ENCODE peak calls at places on chromosomes 3 and 15, in ten cellular contexts. V is transverse colon, M is SJSA1, H is A549, Q is aorta, B is testis, C is cardiac muscle cell, T is GM23248, O is uterus, G is choroid plexus epithelial cell. R is an unnamed sample.

GRCh38 chr3:167967257-167968010 is 128.3 kb downstream of the GOLIM4 start:
- DNase-seq in H (no peak), C (no peak), G (no peak), T (no peak), B (no peak), V (no peak), O (no peak), Q (no peak), M (no peak), R (no peak)

GRCh38 chr3:105788548-105789036 is 80.2 kb downstream of the CBLB start:
- DNase-seq in C (no peak), Q (no peak), H (no peak), V (no peak), O (no peak), T (no peak), B (no peak), G (no peak), M (no peak), R (peak)

GRCh38 chr3:117358717-117359314 is 649.2 kb downstream of the TUSC7 start:
- DNase-seq in G (no peak), Q (no peak), V (no peak), M (no peak), B (no peak), T (no peak), C (no peak), H (no peak), O (no peak), R (no peak)

GRCh38 chr3:108972482-108972881 is 18.8 kb upstream of the GUCA1C start:
- DNase-seq in Q (no peak), V (no peak), B (no peak), G (no peak), T (no peak), H (no peak), O (no peak), M (no peak), C (no peak), R (no peak)

GRCh38 chr3:184583345-184584000 is 21.9 kb downstream of the EPHB3 start:
- DNase-seq in V (no peak), Q (no peak), G (no peak), O (no peak), T (peak), B (no peak), H (no peak), C (peak), M (peak), R (no peak)

GRCh38 chr15:85646538-85647091 is 148.1 kb downstream of the KLHL25 start:
- DNase-seq in M (no peak), G (peak), O (no peak), B (no peak), Q (no peak), V (no peak), H (no peak), T (peak), C (no peak), R (peak)

GRCh38 chr3:177569193-177569592 is 371.9 kb upstream of the TBL1XR1 start:
- DNase-seq in C (no peak), H (no peak), T (no peak), Q (no peak), O (no peak), M (no peak), V (no peak), B (no peak), G (no peak), R (no peak)

GRCh38 chr15:75107905-75108838 is 84.8 kb downstream of the PPCDC start:
- DNase-seq in B (no peak), C (no peak), H (peak), O (no peak), Q (peak), T (peak), M (peak), V (peak), G (peak), R (peak)

GRCh38 chr15:89321521-89322410 is 12.9 kb downstream of the POLG start:
- DNase-seq in C (no peak), M (no peak), Q (no peak), V (no peak), T (peak), H (no peak), O (no peak), B (no peak), G (no peak), R (no peak)

GRCh38 chr3:64408770-64409169 is 183.5 kb upstream of the PRICKLE2 start:
- DNase-seq in C (no peak), G (peak), O (no peak), V (no peak), T (peak), H (no peak), M (no peak), Q (no peak), B (no peak), R (no peak)

GRCh38 chr3:194561306-194561974 is 71.8 kb downstream of the TMEM44 start:
- DNase-seq in V (no peak), C (no peak), B (no peak), G (peak), T (peak), H (no peak), M (peak), O (no peak), Q (no peak), R (peak)

GRCh38 chr3:69088033-69088432 is 3.3 kb downstream of the ARL6IP5 start:
- DNase-seq in O (no peak), C (no peak), B (no peak), T (peak), H (peak), V (no peak), G (peak), M (no peak), Q (no peak), R (peak)

GRCh38 chr15:88539441-88539840 is 7.0 kb downstream of the DET1 start:
- DNase-seq in B (no peak), C (no peak), H (no peak), M (no peak), Q (no peak), G (no peak), T (no peak), O (no peak), V (no peak), R (no peak)

GRCh38 chr15:75436861-75437260 is 14.6 kb downstream of the SIN3A start:
- DNase-seq in T (no peak), Q (no peak), G (no peak), O (no peak), V (no peak), B (no peak), C (no peak), H (no peak), M (no peak), R (no peak)

GRCh38 chr3:148957586-148957985 is 33.8 kb upstream of the GYG1 start:
- DNase-seq in Q (no peak), B (no peak), H (no peak), C (peak), O (no peak), V (no peak), T (peak), G (peak), M (no peak), R (no peak)

GRCh38 chr3:194998417-194998816 is 272.5 kb downstream of the XXYLT1 start:
- DNase-seq in V (no peak), G (no peak), Q (no peak), O (no peak), B (no peak), H (no peak), C (no peak), T (no peak), M (no peak), R (no peak)

GRCh38 chr15:42405876-42406482 is 46.7 kb downstream of the CAPN3 start:
- DNase-seq in V (no peak), T (no peak), B (no peak), G (no peak), H (no peak), C (no peak), O (no peak), M (no peak), Q (no peak), R (no peak)

GRCh38 chr3:52039426-52039825 is 16.9 kb downstream of the DUSP7 start:
- DNase-seq in T (no peak), G (no peak), M (no peak), Q (no peak), O (no peak), V (no peak), H (no peak), C (no peak), B (no peak), R (no peak)

GRCh38 chr3:157888040-157888439 is 218.2 kb downstream of the SHOX2 start:
- DNase-seq in H (no peak), T (peak), C (no peak), Q (no peak), M (no peak), B (no peak), V (no peak), O (no peak), G (no peak), R (no peak)

GRCh38 chr15:99404454-99404853 is 153.2 kb downstream of the LRRC28 start:
- DNase-seq in V (no peak), G (no peak), C (no peak), H (no peak), M (no peak), O (no peak), B (no peak), T (no peak), Q (no peak), R (no peak)

GRCh38 chr15:38667875-38668274 is 103.3 kb upstream of the RASGRP1 start:
- DNase-seq in M (no peak), V (no peak), Q (no peak), H (no peak), B (no peak), T (no peak), O (no peak), G (no peak), C (no peak), R (no peak)

GRCh38 chr3:183108002-183108449 is 8.7 kb upstream of the MCCC1 start:
- DNase-seq in Q (no peak), C (no peak), M (no peak), H (no peak), B (no peak), V (no peak), O (no peak), T (no peak), G (peak), R (peak)

GRCh38 chr15:101022876-101023275 is 103.7 kb downstream of the LRRK1 start:
- DNase-seq in M (no peak), O (peak), H (no peak), V (no peak), B (no peak), T (no peak), C (no peak), G (no peak), Q (peak), R (no peak)

GRCh38 chr15:45378149-45378912 is at the start of gene GATM:
- DNase-seq in G (peak), C (peak), H (peak), Q (peak), B (peak), O (peak), M (peak), V (peak), T (peak), R (peak)

GRCh38 chr15:99169769-99170311 is 65.0 kb downstream of the SYNM start:
- DNase-seq in B (peak), M (no peak), O (peak), H (no peak), C (peak), G (peak), Q (no peak), V (peak), T (peak), R (peak)

GRCh38 chr3:16316847-16317560 is 52.0 kb downstream of the OXNAD1 start:
- DNase-seq in H (no peak), T (no peak), C (no peak), V (no peak), G (no peak), Q (no peak), M (no peak), O (no peak), B (no peak), R (no peak)

GRCh38 chr3:197547206-197547605 is 8.6 kb downstream of the BDH1 start:
- DNase-seq in V (peak), G (no peak), O (no peak), M (no peak), Q (no peak), C (no peak), B (no peak), H (no peak), T (no peak), R (no peak)

GRCh38 chr3:83934208-83935150 is 1024.3 kb upstream of the CADM2 start:
- DNase-seq in B (no peak), O (no peak), C (no peak), G (peak), Q (no peak), H (no peak), V (no peak), T (no peak), M (no peak), R (peak)

GRCh38 chr3:128988286-128988685 is 5.6 kb downstream of the CFAP92 start:
- DNase-seq in C (no peak), G (no peak), Q (no peak), H (no peak), O (no peak), T (no peak), M (no peak), B (no peak), V (no peak), R (no peak)

GRCh38 chr3:55571913-55572312 is 84.8 kb upstream of the WNT5A start:
- DNase-seq in Q (peak), G (no peak), O (no peak), C (peak), T (no peak), V (peak), B (peak), M (peak), H (no peak), R (peak)

GRCh38 chr15:48447657-48448056 is 116.4 kb downstream of the DUT start:
- DNase-seq in O (no peak), H (no peak), B (no peak), M (no peak), G (peak), C (no peak), T (peak), V (no peak), Q (no peak), R (peak)

GRCh38 chr3:134294302-134294925 is 43.8 kb upstream of the RYK start:
- DNase-seq in H (no peak), G (no peak), T (no peak), C (no peak), Q (no peak), B (no peak), V (no peak), O (no peak), M (no peak), R (no peak)

GRCh38 chr3:14146381-14147062 is 21.7 kb downstream of the TMEM43 start:
- DNase-seq in Q (no peak), G (no peak), T (no peak), C (no peak), H (no peak), O (no peak), V (no peak), M (no peak), B (peak), R (no peak)

GRCh38 chr3:14145236-14145635 is 20.4 kb downstream of the TMEM43 start:
- DNase-seq in T (peak), V (no peak), O (no peak), B (no peak), H (no peak), M (no peak), G (peak), Q (no peak), C (no peak), R (peak)

GRCh38 chr3:14147063-14147435 is 22.2 kb downstream of the TMEM43 start:
- DNase-seq in V (no peak), O (no peak), C (no peak), G (no peak), B (peak), T (no peak), H (no peak), Q (no peak), M (no peak), R (no peak)

GRCh38 chr3:14144423-14145075 is 19.7 kb downstream of the TMEM43 start:
- DNase-seq in C (peak), Q (peak), G (peak), V (peak), B (peak), O (peak), T (peak), H (peak), M (peak), R (peak)

DNA sequence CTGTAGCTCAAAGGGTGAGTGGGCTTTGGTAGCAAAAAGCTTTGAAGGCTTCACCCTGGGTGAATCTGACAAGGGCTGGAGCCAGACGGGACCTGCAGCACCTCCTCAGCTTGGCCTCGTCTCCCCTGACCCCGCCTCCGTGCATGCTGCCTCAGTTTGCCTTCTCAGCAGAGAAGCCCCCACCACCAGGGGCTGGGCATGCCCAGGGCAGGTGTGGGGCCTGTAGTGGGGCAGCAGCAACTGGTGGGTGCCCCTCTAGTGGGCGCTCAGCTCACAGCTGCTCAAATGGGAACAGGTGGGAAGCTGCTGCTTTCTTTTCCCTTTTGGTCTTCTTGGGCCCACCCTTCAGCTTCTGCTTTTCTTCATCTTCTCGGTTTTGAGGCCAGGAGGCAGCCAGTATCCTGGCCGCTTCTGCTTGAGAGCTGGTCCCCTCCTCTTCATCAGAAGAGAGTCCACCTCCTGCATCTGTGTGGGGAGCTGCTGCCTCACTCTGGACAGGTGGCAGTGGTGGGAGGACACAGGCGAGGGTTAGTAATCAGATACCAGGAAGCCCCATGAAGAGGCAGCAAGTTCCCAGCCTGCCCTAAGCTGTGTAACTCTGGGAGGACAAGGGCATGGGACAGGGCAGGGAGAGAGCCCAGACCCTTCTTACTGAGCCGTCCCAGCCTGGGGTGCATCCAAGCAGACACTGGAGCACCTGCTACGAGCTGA is 21.0 kb downstream of the TMEM43 start:
- DNase-seq in C (no peak), M (no peak), B (peak), H (no peak), Q (no peak), V (no peak), O (no peak), G (no peak), T (no peak), R (no peak)
- H3K4me3 ChIP-seq in C (no peak), M (no peak), B (no peak), H (no peak), Q (no peak), V (no peak), O (no peak), G (no peak), T (no peak), R (no peak)

DNA sequence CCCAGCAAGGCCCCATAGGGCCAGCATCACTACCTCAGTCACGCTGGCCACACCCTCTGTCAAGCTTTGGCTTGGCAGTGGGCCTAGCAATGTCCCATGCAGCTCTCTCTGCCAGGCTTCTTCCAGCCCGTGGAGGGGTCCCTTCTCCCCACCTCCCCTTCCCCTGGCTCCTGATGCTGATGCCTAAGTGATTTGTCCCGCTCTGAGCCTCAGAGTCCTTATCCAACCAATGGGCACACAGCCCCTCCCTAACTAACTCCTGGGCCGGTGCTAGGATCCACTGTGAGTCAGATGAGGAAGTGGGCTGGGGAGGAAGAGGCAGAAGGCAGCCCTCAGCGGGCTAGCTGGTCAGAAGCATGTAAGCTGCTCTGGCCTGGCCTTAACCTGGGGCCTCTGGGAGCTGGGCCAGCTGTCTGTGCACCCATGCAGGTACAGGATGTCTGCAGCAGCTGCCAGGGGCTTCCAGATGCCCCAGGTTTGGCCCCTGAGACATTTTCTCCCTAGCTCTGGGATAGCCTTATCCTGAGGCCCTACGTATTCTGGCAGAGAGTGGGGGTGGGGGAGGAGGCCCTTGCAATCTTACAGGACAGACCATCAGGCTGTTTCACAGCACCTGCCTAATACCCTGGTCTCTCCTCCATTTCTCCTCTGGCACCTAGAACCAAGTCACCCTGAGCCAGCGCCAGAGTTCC is 740 bp upstream of the ZBTB47 start:
- DNase-seq in O (peak), G (peak), Q (peak), M (peak), V (peak), C (no peak), B (no peak), H (peak), T (peak), R (peak)
- H3K4me3 ChIP-seq in O (peak), G (peak), Q (peak), M (peak), V (no peak), C (no peak), B (peak), H (peak), T (peak), R (peak)

DNA sequence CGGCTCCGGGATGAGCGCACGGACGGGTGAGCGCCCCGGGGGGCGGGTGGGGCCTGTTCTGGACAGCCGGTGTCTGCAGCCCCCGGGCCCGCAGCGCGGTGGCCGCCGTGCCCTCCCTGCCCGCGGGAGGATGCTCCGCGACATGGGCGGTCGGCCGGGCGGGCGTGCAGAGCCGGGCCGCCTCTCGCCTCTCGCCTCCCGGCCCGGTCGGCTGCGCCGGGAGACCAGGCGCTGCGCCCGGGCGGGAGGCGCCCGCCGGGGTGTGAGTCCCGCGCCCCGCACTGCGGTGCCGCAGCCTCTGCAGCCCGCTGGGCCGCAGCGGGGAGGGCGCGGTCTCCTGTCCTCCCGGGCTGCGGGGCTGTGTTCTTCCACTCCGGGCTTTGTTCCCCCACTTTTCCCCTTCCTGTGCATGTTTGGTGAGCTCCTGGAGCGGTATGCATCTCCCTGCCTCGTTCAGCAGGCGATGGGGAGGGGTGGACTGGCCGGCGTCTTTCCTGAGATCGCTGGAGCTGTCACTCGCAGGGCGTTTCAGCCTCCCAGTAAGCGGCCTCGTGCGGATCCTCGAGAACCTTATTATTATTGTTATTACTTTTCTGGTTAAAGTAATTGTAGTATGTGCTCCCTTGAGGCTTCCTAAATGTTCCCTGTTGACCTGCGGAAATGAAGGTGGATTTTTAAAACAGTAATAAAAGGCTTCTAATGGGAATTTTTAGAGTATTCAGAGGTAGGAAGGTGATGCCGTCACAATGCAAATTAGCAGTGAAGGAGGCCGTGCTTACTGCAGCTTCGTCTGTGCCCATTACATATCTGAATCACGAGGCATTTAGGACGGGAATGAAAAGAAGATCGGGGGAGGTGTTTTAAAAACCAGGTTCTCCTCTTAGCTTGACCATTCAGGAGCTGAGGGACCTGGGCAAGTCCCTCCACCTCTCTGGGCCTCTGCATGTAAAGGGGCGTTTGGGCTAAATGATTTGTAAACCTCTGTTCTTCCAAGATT is 588 bp downstream of the TMOD2 start:
- DNase-seq in C (peak), Q (peak), H (peak), V (peak), T (peak), G (peak), B (peak), O (peak), M (peak), R (no peak)
- H3K4me3 ChIP-seq in C (peak), Q (peak), H (peak), V (peak), T (peak), G (peak), B (peak), O (peak), M (peak), R (peak)

GRCh38 chr15:62976301-62976842 is 66.2 kb upstream of the TPM1 start:
- DNase-seq in G (peak), H (no peak), Q (no peak), B (no peak), T (peak), V (no peak), M (peak), O (no peak), C (no peak), R (peak)

GRCh38 chr15:62977952-62978811 is 64.4 kb upstream of the TPM1 start:
- DNase-seq in O (no peak), G (peak), V (no peak), T (peak), B (no peak), M (peak), Q (no peak), H (no peak), C (no peak), R (peak)

GRCh38 chr15:62975515-62975914 is 67.0 kb upstream of the TPM1 start:
- DNase-seq in G (no peak), Q (no peak), T (no peak), B (no peak), V (peak), H (peak), M (no peak), C (no peak), O (no peak), R (no peak)

GRCh38 chr15:62969442-62970089 is 73.0 kb upstream of the TPM1 start:
- DNase-seq in B (no peak), H (no peak), Q (no peak), G (no peak), O (no peak), V (no peak), M (no peak), C (no peak), T (no peak), R (no peak)

GRCh38 chr15:62972814-62973213 is 69.7 kb upstream of the TPM1 start:
- DNase-seq in B (no peak), O (no peak), V (no peak), T (peak), M (no peak), Q (no peak), C (no peak), H (peak), G (peak), R (peak)
- H3K4me3 ChIP-seq in B (no peak), O (no peak), V (no peak), T (no peak), M (no peak), Q (no peak), C (no peak), H (no peak), G (no peak), R (no peak)

R was measured in astrocyte.